ENCODE peak calls at places on chromosomes 7 and 10, in ten cellular contexts. Y, O, X, N, U, T, D, G, F and A are unnamed samples.

GRCh38 chr7:119578116-119578515 is 694.9 kb upstream of the KCND2 start:
- DNase-seq in X (no peak), N (no peak), G (no peak), Y (no peak), D (no peak), U (no peak), F (no peak), O (no peak), T (no peak), A (no peak)

GRCh38 chr7:40483630-40484029 is 348.8 kb downstream of the SUGCT start:
- DNase-seq in F (no peak), U (no peak), D (no peak), Y (no peak), N (no peak), O (no peak), X (peak; percentile 2), T (no peak), G (no peak), A (no peak)

GRCh38 chr10:89332092-89332633 is 4.4 kb downstream of the IFIT3 start:
- DNase-seq in O (no peak), F (no peak), X (no peak), U (no peak), Y (no peak), T (no peak), G (peak; percentile 40), D (peak; percentile 13), N (peak; percentile 24), A (no peak)

GRCh38 chr7:159017210-159017609 is 127.5 kb downstream of the VIPR2 start:
- DNase-seq in X (no peak), F (no peak), D (no peak), T (no peak), Y (no peak), O (no peak), G (no peak), U (no peak), N (no peak), A (no peak)

GRCh38 chr10:44339218-44339617 is 45.7 kb downstream of the CXCL12 start:
- DNase-seq in Y (no peak), N (no peak), D (no peak), F (no peak), X (no peak), G (no peak), U (no peak), T (no peak), O (no peak), A (peak; percentile 35)

GRCh38 chr10:95242581-95243317 is 48.1 kb downstream of the PDLIM1 start:
- DNase-seq in U (no peak), T (no peak), D (peak; percentile 15), G (no peak), X (peak; percentile 72), F (peak; percentile 82), Y (no peak), O (no peak), N (no peak), A (no peak)

GRCh38 chr7:128837521-128837921 is 7.3 kb downstream of the FLNC start:
- DNase-seq in T (no peak), O (no peak), U (no peak), G (no peak), N (no peak), Y (no peak), X (no peak), D (no peak), F (no peak), A (no peak)

GRCh38 chr7:155198206-155198892 is 99.3 kb upstream of the INSIG1 start:
- DNase-seq in G (no peak), D (no peak), X (no peak), Y (no peak), N (no peak), T (no peak), U (no peak), F (peak; percentile 15), O (no peak), A (no peak)

GRCh38 chr10:89479255-89479654 is 56.1 kb downstream of the SLC16A12 start:
- DNase-seq in U (no peak), O (no peak), G (no peak), X (no peak), Y (no peak), D (no peak), N (no peak), T (no peak), F (no peak), A (peak; percentile 14)

GRCh38 chr7:39700165-39700564 is 76.8 kb downstream of the RALA start:
- DNase-seq in D (no peak), X (no peak), Y (no peak), T (no peak), N (no peak), F (no peak), O (no peak), U (no peak), G (no peak), A (no peak)

GRCh38 chr10:110758898-110759297 is 112.8 kb upstream of the PDCD4 start:
- DNase-seq in N (no peak), U (no peak), G (peak; percentile 34), F (no peak), O (no peak), D (no peak), Y (no peak), X (no peak), T (no peak), A (no peak)

DNA sequence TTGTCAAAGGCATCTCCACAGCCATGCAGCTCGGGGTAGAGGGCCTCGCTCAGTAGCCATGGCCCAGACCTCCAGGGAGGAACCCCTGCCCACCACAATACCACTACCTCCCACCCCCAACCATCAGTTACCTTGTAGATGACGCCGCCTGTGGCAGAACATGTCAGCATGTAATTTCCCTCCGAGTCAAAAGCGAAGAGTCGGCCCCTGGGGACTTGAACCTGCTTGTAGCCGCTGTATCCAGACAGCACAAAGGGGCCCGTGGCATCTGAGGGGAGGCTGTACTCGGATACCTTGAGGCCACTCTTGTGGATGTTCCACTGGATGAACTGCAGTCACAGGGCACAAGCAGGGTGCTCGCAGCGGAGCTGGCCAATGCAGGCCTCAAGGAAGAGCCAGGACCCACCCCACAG is 16.3 kb upstream of the CYREN start:
- DNase-seq in G (no peak), O (no peak), U (no peak), F (peak; percentile 39), Y (no peak), D (no peak), T (no peak), X (no peak), N (no peak), A (no peak)
- TF ChIP-seq POLR2A in G (no peak), O (no peak), U (no peak), F (no peak), Y (no peak), D (no peak), T (no peak), X (no peak), N (no peak), A (no peak)

DNA sequence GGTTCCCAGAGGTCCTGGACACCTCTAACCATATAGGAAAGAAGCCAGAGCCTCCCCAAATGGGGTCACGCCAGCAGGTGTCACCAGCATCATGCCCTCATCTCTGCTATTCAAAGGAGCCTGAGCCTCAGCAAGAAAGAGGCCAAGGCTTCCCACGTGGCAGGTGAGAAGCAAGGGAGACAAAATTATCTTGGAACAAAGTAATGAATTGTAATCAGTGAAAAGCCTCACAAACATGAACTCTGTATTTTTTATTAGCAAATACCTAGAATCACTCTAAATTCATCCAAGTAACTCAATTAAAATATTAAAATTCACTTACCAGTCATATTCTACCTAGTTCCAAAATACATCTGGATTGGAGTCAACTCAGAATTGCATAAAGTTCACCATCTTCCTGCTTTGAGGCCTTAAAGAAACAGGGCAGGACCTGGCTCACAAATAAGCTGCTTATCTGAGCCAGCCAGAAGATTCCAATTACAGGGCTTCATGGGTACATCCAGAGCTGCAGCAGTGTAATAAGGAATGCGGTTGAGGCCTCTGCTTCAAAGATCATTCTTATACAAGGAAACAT is 68.7 kb downstream of the SGMS1 start:
- DNase-seq in O (no peak), F (no peak), X (no peak), D (peak; percentile 81), Y (no peak), N (no peak), G (no peak), T (no peak), U (no peak), A (peak; percentile 39)
- H3K27ac ChIP-seq in O (peak overlapping the region; percentile 31), F (peak overlapping the region; percentile 10), X (no peak overlapping the region), D (peak overlapping the region; percentile 70), Y (no peak overlapping the region), N (no peak overlapping the region), G (peak overlapping the region; percentile 69), T (peak overlapping the region; percentile 61), U (no peak overlapping the region), A (peak overlapping the region; percentile 72)

DNA sequence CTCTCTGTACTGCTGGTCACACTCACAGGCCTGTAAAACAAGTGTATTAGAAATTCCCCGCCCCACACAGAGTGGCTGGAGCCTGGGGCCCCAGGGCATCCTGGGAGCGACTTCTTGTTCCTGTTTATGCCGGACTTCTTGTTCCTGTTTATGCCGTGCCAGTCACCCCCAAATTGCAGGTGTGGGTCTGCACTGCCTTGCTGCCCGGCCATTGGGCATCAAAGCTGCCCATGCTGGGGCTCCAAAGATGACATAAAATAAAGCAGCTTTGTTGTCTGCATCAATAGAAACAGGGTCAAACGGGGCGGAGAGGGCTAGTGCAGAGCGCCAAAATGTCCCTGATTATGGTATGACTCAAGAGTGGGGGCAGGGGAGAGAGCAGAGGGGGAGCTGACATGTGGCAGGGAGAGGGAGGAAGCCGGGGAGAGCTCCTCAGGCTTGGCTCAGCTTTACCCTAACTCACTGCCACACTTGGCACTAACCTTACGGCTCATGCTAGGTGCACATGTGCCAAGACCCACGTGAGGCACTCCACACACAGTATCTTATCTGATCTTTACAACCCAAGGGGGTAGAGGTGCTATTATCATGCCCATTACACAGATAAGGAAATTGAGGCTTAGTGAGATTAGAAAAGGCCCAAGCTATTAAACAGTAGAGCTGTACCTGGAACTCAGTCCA is 98.4 kb downstream of the PIP4K2A start:
- DNase-seq in T (peak; percentile 73), N (peak; percentile 76), G (no peak), F (peak; percentile 85), X (no peak), O (no peak), U (no peak), D (peak; percentile 86), Y (peak; percentile 37), A (peak; percentile 30)
- TF ChIP-seq POLR2A in T (no peak), N (no peak), G (no peak), F (no peak), X (no peak), O (no peak), U (no peak), D (peak; percentile 71), Y (no peak), A (no peak)

GRCh38 chr7:17405786-17406185 is 107.3 kb downstream of the AHR start:
- DNase-seq in D (no peak), G (no peak), N (no peak), F (peak; percentile 52), U (no peak), O (no peak), X (peak; percentile 62), Y (peak; percentile 29), T (no peak), A (no peak)

GRCh38 chr7:17406756-17407155 is 108.3 kb downstream of the AHR start:
- DNase-seq in O (no peak), G (no peak), N (no peak), F (peak; percentile 75), U (no peak), X (no peak), D (no peak), T (no peak), Y (no peak), A (no peak)

GRCh38 chr7:17408904-17409290 is 110.4 kb downstream of the AHR start:
- DNase-seq in G (no peak), X (no peak), T (no peak), F (no peak), D (no peak), Y (no peak), U (no peak), N (no peak), O (no peak), A (no peak)

GRCh38 chr7:17407229-17407628 is 108.8 kb downstream of the AHR start:
- DNase-seq in U (no peak), O (no peak), Y (no peak), X (no peak), G (no peak), D (no peak), N (no peak), F (no peak), T (no peak), A (no peak)

GRCh38 chr7:17408245-17408903 is 109.9 kb downstream of the AHR start:
- DNase-seq in G (peak; percentile 26), U (peak; percentile 43), N (no peak), Y (peak; percentile 52), F (peak; percentile 91), X (peak; percentile 61), T (peak; percentile 80), O (no peak), D (no peak), A (peak; percentile 53)
- H3K27ac ChIP-seq in G (no peak overlapping the region), U (peak overlapping the region; percentile 13), N (peak overlapping the region; percentile 26), Y (peak overlapping the region; percentile 49), F (no peak overlapping the region), X (peak overlapping the region; percentile 89), T (peak overlapping the region; percentile 12), O (peak overlapping the region; percentile 61), D (no peak overlapping the region), A (no peak overlapping the region)